ENCODE peak calls at places on chromosomes 5 and 9, in ten cellular contexts. Z, S, T, P, M, G, Q, V, C and H are unnamed samples.

GRCh38 chr9:16152276-16153065 is 599.6 kb downstream of the CCDC171 start:
- DNase-seq in Q (no peak), Z (no peak), C (no peak), S (no peak), T (no peak), V (peak), P (no peak), G (no peak), M (no peak), H (no peak)

GRCh38 chr5:149063017-149063687 is at the start of gene SH3TC2:
- DNase-seq in M (no peak), V (peak), G (peak), Q (peak), P (peak), T (no peak), C (peak), Z (peak), S (peak), H (no peak)

GRCh38 chr5:126516133-126516532 is 78.9 kb downstream of the ALDH7A1 start:
- DNase-seq in P (peak), Z (peak), G (peak), T (no peak), M (no peak), V (peak), Q (peak), S (no peak), C (no peak), H (no peak)

GRCh38 chr9:80968611-80969010 is 720.7 kb downstream of the TLE1 start:
- DNase-seq in S (no peak), G (peak), T (peak), V (peak), P (peak), Q (peak), M (no peak), Z (no peak), C (no peak), H (no peak)

GRCh38 chr5:32090026-32090754 is 83.9 kb downstream of the GOLPH3 start:
- DNase-seq in M (no peak), S (no peak), G (no peak), P (no peak), C (no peak), V (no peak), Z (no peak), T (no peak), Q (no peak), H (no peak)

GRCh38 chr5:134083517-134083916 is 31.0 kb upstream of the TCF7 start:
- DNase-seq in C (no peak), V (peak), M (no peak), P (no peak), S (no peak), Q (no peak), Z (no peak), T (no peak), G (peak), H (no peak)

GRCh38 chr9:13942695-13943094 is 371.2 kb downstream of the NFIB start:
- DNase-seq in V (peak), M (peak), Q (peak), Z (peak), G (peak), T (peak), S (peak), C (no peak), P (peak), H (no peak)

GRCh38 chr9:117494401-117495130 is 79.7 kb upstream of the ASTN2 start:
- DNase-seq in C (no peak), P (no peak), Z (no peak), G (peak), M (no peak), T (no peak), V (no peak), S (no peak), Q (no peak), H (no peak)

GRCh38 chr5:77356740-77357139 is 135.4 kb downstream of the WDR41 start:
- DNase-seq in Z (no peak), S (no peak), V (peak), Q (peak), M (no peak), P (peak), C (no peak), T (peak), G (peak), H (peak)

GRCh38 chr5:62795912-62796311 is 217.3 kb downstream of the LRRC70 start:
- DNase-seq in T (no peak), V (no peak), G (no peak), Z (no peak), S (no peak), M (no peak), P (no peak), C (no peak), Q (no peak), H (no peak)

GRCh38 chr9:114505187-114506081 is at the start of gene WHRN:
- DNase-seq in C (peak), P (peak), Q (peak), M (peak), V (peak), G (peak), Z (peak), S (peak), T (no peak), H (peak)

GRCh38 chr5:53109041-53109435 is 519 bp downstream of the MOCS2 start:
- DNase-seq in T (no peak), Z (peak), S (peak), V (no peak), Q (peak), C (no peak), M (no peak), G (peak), P (no peak), H (peak)

GRCh38 chr9:127035948-127036347 is 86.5 kb downstream of the ANGPTL2 start:
- DNase-seq in Z (no peak), M (no peak), S (peak), P (peak), Q (no peak), V (peak), T (no peak), G (peak), C (no peak), H (no peak)

GRCh38 chr9:92989561-92989960 is 42.2 kb downstream of the FGD3 start:
- DNase-seq in G (no peak), T (no peak), Z (no peak), C (no peak), P (no peak), M (no peak), V (no peak), S (no peak), Q (no peak), H (no peak)

GRCh38 chr9:125902865-125903512 is 155.8 kb downstream of the PBX3 start:
- DNase-seq in T (no peak), V (no peak), G (no peak), M (no peak), S (no peak), Q (no peak), Z (no peak), P (no peak), C (no peak), H (no peak)

GRCh38 chr9:34623386-34624235 is 3.3 kb upstream of the DCTN3 start:
- DNase-seq in S (no peak), M (no peak), Z (no peak), Q (no peak), G (no peak), V (no peak), P (no peak), T (no peak), C (peak), H (no peak)

GRCh38 chr9:18791074-18791473 is 241.9 kb downstream of the SAXO1 start:
- DNase-seq in P (peak), M (no peak), Q (peak), S (no peak), G (peak), Z (peak), V (no peak), C (no peak), T (no peak), H (no peak)

GRCh38 chr5:10562202-10563131 is 1.4 kb upstream of the ANKRD33B start:
- DNase-seq in M (no peak), T (no peak), P (no peak), G (no peak), Q (no peak), Z (no peak), S (no peak), C (peak), V (no peak), H (no peak)

GRCh38 chr9:135456436-135457104 is 23.0 kb upstream of the PPP1R26 start:
- DNase-seq in C (no peak), S (no peak), Q (no peak), Z (no peak), T (no peak), P (no peak), G (no peak), V (no peak), M (no peak), H (no peak)

GRCh38 chr9:114164191-114164794 is 9.0 kb downstream of the COL27A1 start:
- DNase-seq in Z (no peak), V (no peak), M (no peak), G (no peak), Q (peak), C (peak), S (no peak), P (no peak), T (no peak), H (no peak)

GRCh38 chr5:78008356-78008967 is 232.3 kb upstream of the TBCA start:
- DNase-seq in Q (peak), S (peak), T (peak), M (no peak), C (no peak), V (peak), P (peak), G (peak), Z (peak), H (peak)

GRCh38 chr9:93270976-93271375 is 87.0 kb downstream of the WNK2 start:
- DNase-seq in V (no peak), Q (peak), T (no peak), M (no peak), C (peak), S (no peak), G (no peak), P (no peak), Z (no peak), H (no peak)

GRCh38 chr5:14153932-14154646 is 10.9 kb downstream of the TRIO start:
- DNase-seq in V (peak), M (peak), Z (peak), C (no peak), G (peak), Q (peak), T (no peak), P (peak), S (peak), H (peak)

GRCh38 chr5:178231736-178232123 is 872 bp downstream of the PHYKPL start:
- DNase-seq in T (no peak), P (no peak), Q (no peak), S (no peak), Z (no peak), G (no peak), M (no peak), V (no peak), C (no peak), H (no peak)

GRCh38 chr9:125634040-125634717 is 72.8 kb downstream of the MAPKAP1 start:
- DNase-seq in S (peak), C (no peak), M (no peak), V (no peak), Z (no peak), G (no peak), P (peak), T (no peak), Q (peak), H (no peak)

GRCh38 chr5:51484326-51484725 is 101.1 kb downstream of the ISL1 start:
- DNase-seq in V (no peak), P (no peak), Q (peak), M (no peak), Z (no peak), T (no peak), S (no peak), G (peak), C (no peak), H (no peak)

GRCh38 chr9:124040935-124041816 is 29.6 kb downstream of the LHX2 start:
- DNase-seq in V (no peak), G (no peak), M (peak), S (peak), Q (no peak), Z (peak), T (no peak), P (no peak), C (peak), H (no peak)

GRCh38 chr9:72145093-72145492 is 4.1 kb upstream of the GDA start:
- DNase-seq in T (no peak), P (no peak), M (no peak), Z (peak), Q (peak), V (no peak), S (no peak), C (no peak), G (no peak), H (no peak)

GRCh38 chr9:82106536-82106935 is 118.0 kb downstream of the SPATA31D1 start:
- DNase-seq in M (no peak), S (no peak), P (no peak), V (no peak), Z (no peak), C (no peak), Q (no peak), T (no peak), G (no peak), H (no peak)

GRCh38 chr9:82105729-82106128 is 117.2 kb downstream of the SPATA31D1 start:
- DNase-seq in G (no peak), S (no peak), Q (no peak), M (no peak), T (no peak), V (no peak), Z (peak), P (no peak), C (no peak), H (peak)

GRCh38 chr9:82104252-82104651 is 115.7 kb downstream of the SPATA31D1 start:
- DNase-seq in V (no peak), P (no peak), Q (no peak), Z (no peak), G (no peak), S (no peak), M (no peak), C (no peak), T (no peak), H (no peak)

DNA sequence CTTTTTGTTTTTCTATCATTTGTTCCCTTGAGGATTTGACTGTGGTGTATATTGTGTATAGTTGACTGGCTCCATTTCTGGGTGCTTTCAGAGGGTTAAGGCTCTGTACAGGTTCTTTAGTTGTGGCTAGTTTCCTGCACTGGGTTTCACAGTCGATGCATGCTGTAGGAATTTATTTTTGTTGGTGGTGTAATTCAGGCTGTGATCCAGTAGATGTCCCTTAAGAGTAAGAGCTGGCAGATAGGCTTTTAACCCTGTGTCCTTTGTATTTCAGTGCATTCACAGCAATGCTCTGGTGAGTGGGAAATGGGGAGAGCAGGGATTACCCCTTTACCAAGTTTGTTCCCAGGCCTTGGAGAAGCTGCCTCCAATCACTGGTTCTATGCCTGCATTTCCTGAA is 112.9 kb downstream of the SPATA31D1 start:
- DNase-seq in S (no peak), T (no peak), M (no peak), G (no peak), Q (no peak), C (no peak), V (no peak), Z (no peak), P (no peak), H (no peak)
- TF ChIP-seq CTCF in S (no peak), T (no peak), M (no peak), G (no peak), Q (peak), C (no peak), V (no peak), Z (no peak), P (no peak), H (no peak)

GRCh38 chr5:39420482-39421145 is 4.2 kb downstream of the DAB2 start:
- DNase-seq in C (no peak), Z (peak), P (peak), M (peak), V (peak), G (peak), S (peak), T (no peak), Q (no peak), H (no peak)
- H3K4me3 ChIP-seq in C (no peak), Z (no peak), P (no peak), M (no peak), V (peak), G (no peak), S (peak), T (no peak), Q (no peak), H (no peak)

DNA sequence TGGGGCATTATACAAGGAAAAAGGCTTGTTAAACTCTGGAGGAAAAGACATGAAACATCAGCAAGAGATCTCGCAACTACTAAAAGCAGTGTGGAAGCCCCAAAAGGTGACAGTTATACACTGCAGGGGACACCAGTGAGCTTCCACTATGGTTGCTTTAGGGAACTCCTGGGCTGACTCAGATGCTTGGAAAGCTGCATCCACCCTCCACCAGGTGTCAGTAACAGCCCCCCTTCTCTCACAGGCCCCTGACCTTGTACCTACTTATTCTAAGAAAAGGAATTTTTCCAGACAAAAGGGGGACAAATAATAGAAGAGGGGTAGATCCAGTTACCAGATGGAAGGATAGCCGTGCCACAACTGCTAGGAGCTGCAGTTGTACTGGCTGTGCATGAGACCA is 154.4 kb upstream of the COX7C start:
- DNase-seq in M (no peak), Q (no peak), P (no peak), Z (peak), G (no peak), V (no peak), T (no peak), C (no peak), S (no peak), H (no peak)
- TF ChIP-seq CTCF in M (no peak), Q (no peak), P (no peak), Z (peak), G (no peak), V (no peak), T (peak), C (no peak), S (no peak), H (no peak)

DNA sequence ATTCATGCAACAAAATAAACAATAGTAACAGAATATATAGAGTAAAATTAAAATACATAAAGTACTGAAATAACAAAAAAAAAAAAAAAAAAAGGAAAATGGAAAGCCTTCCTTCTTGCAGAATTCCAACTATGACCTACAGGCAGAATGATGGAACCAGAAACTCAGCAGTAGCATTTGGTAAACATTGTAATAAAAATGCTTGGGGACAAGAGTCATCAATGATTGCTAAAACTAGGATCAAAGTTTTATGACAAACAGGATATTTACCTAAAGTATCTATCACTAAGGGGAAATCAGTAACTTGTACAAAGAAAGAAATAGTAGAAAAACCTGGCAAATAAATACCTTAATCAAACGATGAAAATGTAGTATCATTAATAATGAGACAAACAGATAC is 17.5 kb downstream of the ERMP1 start:
- DNase-seq in Z (no peak), T (no peak), P (no peak), C (no peak), S (no peak), V (no peak), G (no peak), M (no peak), Q (no peak), H (no peak)
- H3K4me3 ChIP-seq in Z (no peak), T (no peak), P (no peak), C (no peak), S (no peak), V (no peak), G (no peak), M (no peak), Q (no peak), H (no peak)

GRCh38 chr5:150589791-150590601 is 50.5 kb upstream of the SYNPO start:
- DNase-seq in P (peak), Q (no peak), T (no peak), S (peak), Z (peak), V (no peak), C (peak), M (no peak), G (peak), H (no peak)
- TF ChIP-seq CTCF in P (peak), Q (peak), T (peak), S (peak), Z (peak), V (peak), C (peak), M (no peak), G (peak), H (no peak)

GRCh38 chr9:97310023-97310422 is 2.6 kb downstream of the CCDC180 start:
- DNase-seq in Q (no peak), Z (no peak), G (no peak), M (no peak), S (no peak), T (no peak), P (no peak), V (no peak), C (no peak), H (no peak)

GRCh38 chr9:97309260-97309659 is 1.8 kb downstream of the CCDC180 start:
- DNase-seq in Z (no peak), M (no peak), V (no peak), T (no peak), G (no peak), S (no peak), C (no peak), P (no peak), Q (no peak), H (no peak)

GRCh38 chr9:97307091-97307490 is 368 bp upstream of the CCDC180 start:
- DNase-seq in Q (peak), P (peak), V (peak), T (peak), S (peak), C (peak), M (peak), Z (peak), G (peak), H (no peak)

GRCh38 chr9:97305501-97306298 is 1.8 kb upstream of the CCDC180 start:
- DNase-seq in G (no peak), S (no peak), C (no peak), Q (no peak), T (no peak), Z (no peak), V (no peak), M (no peak), P (no peak), H (no peak)

GRCh38 chr9:97307500-97308163 is at the start of gene CCDC180:
- DNase-seq in C (peak), V (no peak), T (no peak), Q (peak), M (no peak), S (peak), G (peak), Z (no peak), P (peak), H (no peak)
- H3K4me3 ChIP-seq in C (no peak), V (peak), T (peak), Q (no peak), M (no peak), S (peak), G (peak), Z (no peak), P (no peak), H (no peak)

DNA sequence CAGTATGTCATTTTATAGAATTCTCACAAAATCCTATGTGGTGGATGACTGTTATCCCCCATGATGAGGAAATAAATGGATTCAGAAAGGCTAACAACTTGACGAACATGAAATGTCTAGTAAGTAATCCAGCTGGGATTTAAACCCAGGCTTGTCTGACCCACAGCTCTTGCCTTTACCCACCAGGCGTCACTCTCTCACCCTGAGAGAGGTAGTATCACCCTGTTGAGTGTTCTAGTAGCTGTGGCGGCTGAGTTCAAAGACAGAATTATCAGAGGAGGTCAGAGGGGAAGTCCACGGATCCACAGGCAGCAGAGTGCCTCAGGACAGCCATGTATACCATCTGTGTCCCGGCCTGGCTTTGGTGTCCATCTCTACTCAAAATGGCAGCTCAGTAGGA is 113.8 kb downstream of the ZNF462 start:
- DNase-seq in G (no peak), V (no peak), S (no peak), P (no peak), M (no peak), T (no peak), Z (no peak), C (no peak), Q (no peak), H (no peak)
- TF ChIP-seq CTCF in G (no peak), V (no peak), S (no peak), P (no peak), M (no peak), T (no peak), Z (no peak), C (no peak), Q (no peak), H (no peak)